ENCODE peak calls at places on chromosomes 11 and 22, in seven cellular contexts. One of them, this sample, is unnamed.

GRCh38 chr11:125504580-125504979 is 8.5 kb upstream of the FEZ1 start:
- DNase-seq in endothelial cell of umbilical vein: no peak
- DNase-seq in transverse colon: no peak
- DNase-seq in breast epithelium: no peak
- DNase-seq in upper lobe of left lung: no peak
- DNase-seq in H1: no peak
- DNase-seq in K562: no peak
- DNase-seq in this sample: no peak

GRCh38 chr22:45208993-45209838 is 31.5 kb downstream of the KIAA0930 start:
- DNase-seq in upper lobe of left lung: no peak
- DNase-seq in H1: peak; percentile 97
- DNase-seq in K562: peak; percentile 75
- DNase-seq in endothelial cell of umbilical vein: peak; percentile 23
- DNase-seq in transverse colon: no peak
- DNase-seq in breast epithelium: peak; percentile 49
- DNase-seq in this sample: no peak

GRCh38 chr22:28951969-28952521 is 68.7 kb downstream of the ZNRF3 start:
- DNase-seq in transverse colon: peak; percentile 17
- DNase-seq in H1: no peak
- DNase-seq in K562: no peak
- DNase-seq in upper lobe of left lung: peak; percentile 31
- DNase-seq in breast epithelium: no peak
- DNase-seq in endothelial cell of umbilical vein: no peak
- DNase-seq in this sample: peak; percentile 81

GRCh38 chr11:64086263-64086938 is 50.7 kb downstream of the FLRT1 start:
- DNase-seq in upper lobe of left lung: no peak
- DNase-seq in breast epithelium: no peak
- DNase-seq in K562: no peak
- DNase-seq in H1: no peak
- DNase-seq in transverse colon: peak; percentile 27
- DNase-seq in endothelial cell of umbilical vein: no peak
- DNase-seq in this sample: no peak

GRCh38 chr11:109422755-109423113 is 744 bp downstream of the C11orf87 start:
- DNase-seq in K562: no peak
- DNase-seq in upper lobe of left lung: no peak
- DNase-seq in H1: no peak
- DNase-seq in endothelial cell of umbilical vein: no peak
- DNase-seq in transverse colon: no peak
- DNase-seq in breast epithelium: no peak
- DNase-seq in this sample: no peak

GRCh38 chr22:44916281-44917231 is 93.2 kb downstream of the PHF21B start:
- DNase-seq in breast epithelium: peak; percentile 42
- DNase-seq in upper lobe of left lung: no peak
- DNase-seq in H1: no peak
- DNase-seq in transverse colon: no peak
- DNase-seq in K562: no peak
- DNase-seq in endothelial cell of umbilical vein: no peak
- DNase-seq in this sample: no peak

GRCh38 chr11:107621090-107621489 is 30.1 kb downstream of the ELMOD1 start:
- DNase-seq in K562: no peak
- DNase-seq in transverse colon: no peak
- DNase-seq in endothelial cell of umbilical vein: peak; percentile 57
- DNase-seq in H1: no peak
- DNase-seq in breast epithelium: no peak
- DNase-seq in upper lobe of left lung: no peak
- DNase-seq in this sample: no peak

GRCh38 chr11:97974798-97975498 is 1045.8 kb upstream of the CNTN5 start:
- DNase-seq in H1: no peak
- DNase-seq in transverse colon: no peak
- DNase-seq in upper lobe of left lung: no peak
- DNase-seq in breast epithelium: no peak
- DNase-seq in K562: no peak
- DNase-seq in endothelial cell of umbilical vein: no peak
- DNase-seq in this sample: no peak

GRCh38 chr11:6855971-6856542 is 6.8 kb upstream of the OR10A2 start:
- DNase-seq in breast epithelium: no peak
- DNase-seq in K562: no peak
- DNase-seq in upper lobe of left lung: no peak
- DNase-seq in transverse colon: no peak
- DNase-seq in H1: no peak
- DNase-seq in endothelial cell of umbilical vein: no peak
- DNase-seq in this sample: no peak

GRCh38 chr11:12815931-12816494 is 141.8 kb downstream of the TEAD1 start:
- DNase-seq in upper lobe of left lung: peak; percentile 40
- DNase-seq in H1: no peak
- DNase-seq in endothelial cell of umbilical vein: no peak
- DNase-seq in transverse colon: no peak
- DNase-seq in K562: no peak
- DNase-seq in breast epithelium: no peak
- DNase-seq in this sample: no peak

GRCh38 chr11:84691830-84692229 is 935.3 kb downstream of the DLG2 start:
- DNase-seq in K562: no peak
- DNase-seq in H1: no peak
- DNase-seq in endothelial cell of umbilical vein: no peak
- DNase-seq in upper lobe of left lung: no peak
- DNase-seq in breast epithelium: no peak
- DNase-seq in transverse colon: no peak
- DNase-seq in this sample: no peak

GRCh38 chr11:75013051-75013450 is 24.3 kb downstream of the NEU3 start:
- DNase-seq in H1: no peak
- DNase-seq in upper lobe of left lung: no peak
- DNase-seq in K562: peak; percentile 65
- DNase-seq in breast epithelium: no peak
- DNase-seq in endothelial cell of umbilical vein: no peak
- DNase-seq in transverse colon: no peak
- DNase-seq in this sample: no peak

GRCh38 chr11:76653674-76654309 is 16.8 kb downstream of the LRRC32 start:
- DNase-seq in transverse colon: peak; percentile 31
- DNase-seq in H1: no peak
- DNase-seq in K562: no peak
- DNase-seq in upper lobe of left lung: peak; percentile 20
- DNase-seq in endothelial cell of umbilical vein: no peak
- DNase-seq in breast epithelium: peak; percentile 45
- DNase-seq in this sample: no peak

GRCh38 chr11:839875-840617 is 2.3 kb downstream of the POLR2L start:
- DNase-seq in K562: no peak
- DNase-seq in endothelial cell of umbilical vein: no peak
- DNase-seq in transverse colon: no peak
- DNase-seq in upper lobe of left lung: no peak
- DNase-seq in H1: no peak
- DNase-seq in breast epithelium: no peak
- DNase-seq in this sample: no peak

GRCh38 chr11:837189-837989 is 4.6 kb downstream of the CD151 start:
- DNase-seq in endothelial cell of umbilical vein: no peak
- DNase-seq in breast epithelium: no peak
- DNase-seq in H1: no peak
- DNase-seq in upper lobe of left lung: no peak
- DNase-seq in K562: peak; percentile 50
- DNase-seq in transverse colon: no peak
- DNase-seq in this sample: no peak

GRCh38 chr11:838441-839279 is 3.7 kb downstream of the POLR2L start:
- DNase-seq in endothelial cell of umbilical vein: peak; percentile 34
- DNase-seq in breast epithelium: no peak
- DNase-seq in upper lobe of left lung: no peak
- DNase-seq in transverse colon: peak; percentile 40
- DNase-seq in K562: no peak
- DNase-seq in H1: no peak
- DNase-seq in this sample: no peak

GRCh38 chr11:837990-838307 is 4.4 kb downstream of the POLR2L start:
- DNase-seq in transverse colon: no peak
- DNase-seq in upper lobe of left lung: no peak
- DNase-seq in H1: no peak
- DNase-seq in endothelial cell of umbilical vein: no peak
- DNase-seq in K562: no peak
- DNase-seq in breast epithelium: no peak
- DNase-seq in this sample: no peak

GRCh38 chr11:839280-839623 is 3.1 kb downstream of the POLR2L start:
- DNase-seq in transverse colon: no peak
- DNase-seq in upper lobe of left lung: no peak
- DNase-seq in H1: no peak
- DNase-seq in breast epithelium: no peak
- DNase-seq in endothelial cell of umbilical vein: no peak
- DNase-seq in K562: no peak
- DNase-seq in this sample: no peak
- TF ChIP-seq POLR2AphosphoS5 in transverse colon: no peak
- TF ChIP-seq POLR2AphosphoS5 in upper lobe of left lung: no peak
- TF ChIP-seq POLR2AphosphoS5 in H1: no peak
- TF ChIP-seq POLR2AphosphoS5 in breast epithelium: no peak
- TF ChIP-seq POLR2AphosphoS5 in endothelial cell of umbilical vein: peak; percentile 71
- TF ChIP-seq POLR2AphosphoS5 in K562: no peak
- TF ChIP-seq POLR2AphosphoS5 in this sample: no peak

GRCh38 chr11:102794382-102794781 is 3.6 kb downstream of the MMP1 start:
- DNase-seq in K562: peak; percentile 19
- DNase-seq in breast epithelium: no peak
- DNase-seq in upper lobe of left lung: no peak
- DNase-seq in transverse colon: no peak
- DNase-seq in H1: peak; percentile 58
- DNase-seq in endothelial cell of umbilical vein: peak; percentile 48
- DNase-seq in this sample: no peak
- TF ChIP-seq CTCF in K562: peak; percentile 41
- TF ChIP-seq CTCF in breast epithelium: no peak
- TF ChIP-seq CTCF in upper lobe of left lung: no peak
- TF ChIP-seq CTCF in transverse colon: no peak
- TF ChIP-seq CTCF in H1: peak; percentile 97
- TF ChIP-seq CTCF in endothelial cell of umbilical vein: peak; percentile 60
- TF ChIP-seq CTCF in this sample: no peak

GRCh38 chr11:70948855-70949551 is 303.4 kb downstream of the SHANK2 start:
- DNase-seq in endothelial cell of umbilical vein: no peak
- DNase-seq in K562: no peak
- DNase-seq in upper lobe of left lung: no peak
- DNase-seq in H1: no peak
- DNase-seq in transverse colon: no peak
- DNase-seq in breast epithelium: no peak
- DNase-seq in this sample: no peak

GRCh38 chr11:70944636-70945035 is 307.7 kb downstream of the SHANK2 start:
- DNase-seq in breast epithelium: no peak
- DNase-seq in K562: peak; percentile 30
- DNase-seq in upper lobe of left lung: no peak
- DNase-seq in endothelial cell of umbilical vein: no peak
- DNase-seq in transverse colon: no peak
- DNase-seq in H1: no peak
- DNase-seq in this sample: no peak

GRCh38 chr11:70942593-70942992 is 309.8 kb downstream of the SHANK2 start:
- DNase-seq in breast epithelium: no peak
- DNase-seq in endothelial cell of umbilical vein: no peak
- DNase-seq in upper lobe of left lung: no peak
- DNase-seq in K562: peak; percentile 41
- DNase-seq in H1: peak; percentile 66
- DNase-seq in transverse colon: no peak
- DNase-seq in this sample: no peak

GRCh38 chr11:70948416-70948815 is 304.0 kb downstream of the SHANK2 start:
- DNase-seq in endothelial cell of umbilical vein: no peak
- DNase-seq in breast epithelium: no peak
- DNase-seq in H1: no peak
- DNase-seq in K562: no peak
- DNase-seq in upper lobe of left lung: no peak
- DNase-seq in transverse colon: no peak
- DNase-seq in this sample: no peak

DNA sequence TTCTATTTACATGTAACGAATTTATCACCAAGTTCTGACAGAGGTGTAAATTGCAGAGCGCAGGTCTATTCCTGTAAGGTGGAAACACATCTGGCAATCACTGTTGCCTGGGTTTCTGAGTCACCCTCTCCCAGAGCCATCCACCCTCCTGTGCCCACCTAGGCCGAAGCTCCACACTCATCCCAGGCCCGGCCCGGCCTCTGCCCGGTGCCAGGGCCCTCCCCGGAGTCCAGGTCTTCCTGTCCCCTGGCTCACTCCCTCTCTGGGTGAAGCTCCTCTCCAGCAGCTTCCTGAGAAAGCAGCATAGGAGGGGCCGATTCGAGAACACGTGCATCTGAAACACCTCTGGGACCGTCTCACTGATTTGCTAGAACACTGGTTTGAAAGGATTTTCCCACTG is 308.2 kb downstream of the SHANK2 start:
- DNase-seq in K562: no peak
- DNase-seq in breast epithelium: no peak
- DNase-seq in endothelial cell of umbilical vein: no peak
- DNase-seq in upper lobe of left lung: no peak
- DNase-seq in H1: no peak
- DNase-seq in transverse colon: no peak
- DNase-seq in this sample: no peak
- H3K9me3 ChIP-seq in K562: peaks cover 7% of the 10 kb centered on the region
- H3K9me3 ChIP-seq in breast epithelium: peaks cover 21% of the 10 kb centered on the region
- H3K9me3 ChIP-seq in endothelial cell of umbilical vein: peaks cover 6% of the 10 kb centered on the region
- H3K9me3 ChIP-seq in upper lobe of left lung: peaks cover 32% of the 10 kb centered on the region
- H3K9me3 ChIP-seq in H1: peaks cover 15% of the 10 kb centered on the region
- H3K9me3 ChIP-seq in transverse colon: peaks cover 19% of the 10 kb centered on the region
- H3K9me3 ChIP-seq in this sample: no peaks in the 10 kb centered on the region

GRCh38 chr11:24794064-24794463 is 297.2 kb downstream of the LUZP2 start:
- DNase-seq in upper lobe of left lung: no peak
- DNase-seq in H1: no peak
- DNase-seq in K562: no peak
- DNase-seq in breast epithelium: no peak
- DNase-seq in transverse colon: no peak
- DNase-seq in endothelial cell of umbilical vein: no peak
- DNase-seq in this sample: no peak

DNA sequence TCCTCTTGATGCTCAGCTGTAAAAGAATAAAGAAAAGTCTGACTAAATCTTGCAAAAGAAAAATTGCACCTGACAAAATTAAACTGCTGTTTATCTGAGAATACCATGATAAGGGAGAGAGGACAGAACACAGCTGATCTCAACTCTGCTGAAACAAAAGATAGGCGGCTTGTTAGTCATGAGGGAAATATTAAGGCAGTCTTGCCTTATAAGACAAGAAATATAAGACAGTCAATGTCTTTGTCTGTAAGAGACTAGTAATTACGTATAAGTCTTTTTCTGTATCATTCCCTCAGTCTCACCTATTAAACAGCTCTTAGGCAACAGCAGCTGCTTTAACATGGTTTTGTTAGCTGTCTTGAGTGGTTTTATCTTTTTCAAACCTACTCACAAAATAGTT is 296.6 kb downstream of the LUZP2 start:
- DNase-seq in upper lobe of left lung: no peak
- DNase-seq in breast epithelium: no peak
- DNase-seq in transverse colon: no peak
- DNase-seq in K562: no peak
- DNase-seq in endothelial cell of umbilical vein: no peak
- DNase-seq in H1: no peak
- DNase-seq in this sample: no peak
- TF ChIP-seq POLR2AphosphoS5 in upper lobe of left lung: no peak
- TF ChIP-seq POLR2AphosphoS5 in breast epithelium: no peak
- TF ChIP-seq POLR2AphosphoS5 in transverse colon: no peak
- TF ChIP-seq POLR2AphosphoS5 in K562: no peak
- TF ChIP-seq POLR2AphosphoS5 in endothelial cell of umbilical vein: no peak
- TF ChIP-seq POLR2AphosphoS5 in H1: no peak
- TF ChIP-seq POLR2AphosphoS5 in this sample: no peak

GRCh38 chr11:66543263-66544107 is 2.4 kb downstream of the ZDHHC24 start:
- DNase-seq in H1: no peak
- DNase-seq in endothelial cell of umbilical vein: peak; percentile 91
- DNase-seq in upper lobe of left lung: peak; percentile 62
- DNase-seq in K562: no peak
- DNase-seq in transverse colon: peak; percentile 60
- DNase-seq in breast epithelium: no peak
- DNase-seq in this sample: no peak
- TF ChIP-seq CTCF in H1: peak; percentile 61
- TF ChIP-seq CTCF in endothelial cell of umbilical vein: peak; percentile 94
- TF ChIP-seq CTCF in upper lobe of left lung: peak; percentile 38
- TF ChIP-seq CTCF in K562: no peak
- TF ChIP-seq CTCF in transverse colon: peak; percentile 20
- TF ChIP-seq CTCF in breast epithelium: no peak
- TF ChIP-seq CTCF in this sample: peak; percentile 33

This sample was measured in prostate gland.